ENCODE peak calls at places on chromosomes 5 and 9, in four cellular contexts. One of them, this sample, is unnamed.

GRCh38 chr9:135850737-135851136 is 56.6 kb downstream of the CAMSAP1 start:
- DNase-seq in GM12878: no peak
- DNase-seq in H1: no peak
- DNase-seq in K562: no peak
- DNase-seq in this sample: no peak

GRCh38 chr5:107979272-107979671 is 308.5 kb upstream of the EFNA5 start:
- DNase-seq in K562: no peak
- DNase-seq in H1: no peak
- DNase-seq in GM12878: no peak
- DNase-seq in this sample: no peak

GRCh38 chr5:110865400-110866094 is 126.7 kb downstream of the SLC25A46 start:
- DNase-seq in H1: peak; percentile 25
- DNase-seq in K562: peak; percentile 29
- DNase-seq in GM12878: no peak
- DNase-seq in this sample: peak; percentile 22

GRCh38 chr5:13745508-13745907 is 199.0 kb downstream of the DNAH5 start:
- DNase-seq in K562: no peak
- DNase-seq in GM12878: no peak
- DNase-seq in H1: no peak
- DNase-seq in this sample: no peak

GRCh38 chr9:110911659-110912473 is 126.4 kb downstream of the LPAR1 start:
- DNase-seq in K562: no peak
- DNase-seq in GM12878: no peak
- DNase-seq in H1: no peak
- DNase-seq in this sample: no peak

GRCh38 chr5:79200573-79201183 is 35.3 kb upstream of the JMY start:
- DNase-seq in H1: no peak
- DNase-seq in GM12878: no peak
- DNase-seq in K562: peak; percentile 22
- DNase-seq in this sample: no peak

GRCh38 chr9:19116391-19116790 is 10.9 kb downstream of the PLIN2 start:
- DNase-seq in GM12878: no peak
- DNase-seq in H1: no peak
- DNase-seq in K562: no peak
- DNase-seq in this sample: no peak

GRCh38 chr9:89802809-89803355 is 198.1 kb downstream of the GADD45G start:
- DNase-seq in K562: no peak
- DNase-seq in GM12878: no peak
- DNase-seq in H1: no peak
- DNase-seq in this sample: peak; percentile 3

GRCh38 chr9:34328500-34328982 is 527 bp downstream of the KIF24 start:
- DNase-seq in GM12878: peak; percentile 5
- DNase-seq in K562: no peak
- DNase-seq in H1: no peak
- DNase-seq in this sample: no peak

GRCh38 chr9:31700252-31701045 is 684.0 kb upstream of the ACO1 start:
- DNase-seq in K562: no peak
- DNase-seq in GM12878: no peak
- DNase-seq in H1: no peak
- DNase-seq in this sample: no peak

GRCh38 chr9:136431782-136432350 is 7.8 kb downstream of the INPP5E start:
- DNase-seq in GM12878: no peak
- DNase-seq in K562: no peak
- DNase-seq in H1: no peak
- DNase-seq in this sample: no peak

GRCh38 chr5:56535347-56535746 is 280.0 kb upstream of the MAP3K1 start:
- DNase-seq in K562: no peak
- DNase-seq in H1: no peak
- DNase-seq in GM12878: no peak
- DNase-seq in this sample: no peak

GRCh38 chr5:31809037-31809910 is 170.3 kb downstream of the PDZD2 start:
- DNase-seq in K562: peak; percentile 46
- DNase-seq in GM12878: no peak
- DNase-seq in H1: peak; percentile 49
- DNase-seq in this sample: peak; percentile 68

GRCh38 chr5:14463629-14464028 is 118.0 kb upstream of the OTULINL start:
- DNase-seq in K562: no peak
- DNase-seq in GM12878: no peak
- DNase-seq in H1: no peak
- DNase-seq in this sample: no peak

GRCh38 chr5:38650540-38651275 is 94.3 kb upstream of the LIFR start:
- DNase-seq in K562: no peak
- DNase-seq in H1: no peak
- DNase-seq in GM12878: no peak
- DNase-seq in this sample: no peak

GRCh38 chr5:74352256-74352655 is 288.3 kb downstream of the ENC1 start:
- DNase-seq in K562: no peak
- DNase-seq in GM12878: no peak
- DNase-seq in H1: no peak
- DNase-seq in this sample: no peak

GRCh38 chr9:90964101-90965020 is 162.7 kb downstream of the SYK start:
- DNase-seq in K562: peak; percentile 10
- DNase-seq in GM12878: no peak
- DNase-seq in H1: no peak
- DNase-seq in this sample: peak; percentile 10

GRCh38 chr5:112283943-112284342 is 135.1 kb downstream of the EPB41L4A start:
- DNase-seq in H1: no peak
- DNase-seq in K562: no peak
- DNase-seq in GM12878: no peak
- DNase-seq in this sample: no peak

GRCh38 chr5:9545959-9546851 is at the start of gene SEMA5A:
- DNase-seq in K562: peak; percentile 83
- DNase-seq in H1: no peak
- DNase-seq in GM12878: no peak
- DNase-seq in this sample: no peak

GRCh38 chr5:95730011-95730700 is 980 bp upstream of the RHOBTB3 start:
- DNase-seq in K562: no peak
- DNase-seq in H1: no peak
- DNase-seq in GM12878: no peak
- DNase-seq in this sample: no peak

GRCh38 chr9:136645903-136646754 is 16.6 kb upstream of the EGFL7 start:
- DNase-seq in GM12878: no peak
- DNase-seq in K562: peak; percentile 88
- DNase-seq in H1: no peak
- DNase-seq in this sample: no peak

GRCh38 chr9:128916204-128916603 is 4.6 kb upstream of the PHYHD1 start:
- DNase-seq in K562: no peak
- DNase-seq in GM12878: no peak
- DNase-seq in H1: no peak
- DNase-seq in this sample: no peak

GRCh38 chr9:93951655-93952118 is 3.5 kb downstream of the BARX1 start:
- DNase-seq in H1: no peak
- DNase-seq in K562: no peak
- DNase-seq in GM12878: no peak
- DNase-seq in this sample: no peak
- TF ChIP-seq EZH2 in H1: peak; percentile 87
- TF ChIP-seq EZH2 in K562: no peak
- TF ChIP-seq EZH2 in GM12878: peak; percentile 27
- TF ChIP-seq EZH2 in this sample: no peak

DNA sequence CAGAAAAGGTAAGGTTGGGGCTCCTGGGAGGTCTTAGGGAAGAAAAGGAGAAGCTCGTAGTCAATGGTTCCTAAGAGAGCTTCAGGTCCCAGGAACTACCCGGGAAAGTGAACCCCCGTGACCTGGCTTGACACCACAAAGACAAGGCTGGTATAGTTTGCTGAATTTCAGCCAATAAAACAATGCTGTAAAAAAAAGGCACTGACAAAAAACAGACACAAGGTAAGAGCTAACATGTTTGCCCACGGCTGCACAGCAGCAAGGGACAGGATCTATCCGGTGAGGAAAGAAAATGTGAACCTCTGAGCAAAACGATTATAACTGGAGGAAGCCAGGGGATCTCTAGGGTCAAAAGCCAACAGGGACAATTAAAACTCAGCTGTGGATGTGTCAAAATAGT is 17.1 kb downstream of the SLIT3 start:
- DNase-seq in K562: no peak
- DNase-seq in GM12878: no peak
- DNase-seq in H1: no peak
- DNase-seq in this sample: no peak
- TF ChIP-seq ZNF274 in K562: no peak
- TF ChIP-seq ZNF274 in GM12878: no peak
- TF ChIP-seq ZNF274 in H1: no peak
- TF ChIP-seq ZNF274 in this sample: no peak

GRCh38 chr9:100731038-100731556 is 153.2 kb downstream of the CAVIN4 start:
- DNase-seq in H1: no peak
- DNase-seq in GM12878: no peak
- DNase-seq in K562: no peak
- DNase-seq in this sample: no peak

GRCh38 chr9:100724932-100725331 is 147.1 kb downstream of the CAVIN4 start:
- DNase-seq in GM12878: no peak
- DNase-seq in K562: no peak
- DNase-seq in H1: no peak
- DNase-seq in this sample: no peak

GRCh38 chr9:100731557-100731956 is 153.7 kb downstream of the CAVIN4 start:
- DNase-seq in H1: no peak
- DNase-seq in GM12878: no peak
- DNase-seq in K562: no peak
- DNase-seq in this sample: no peak

GRCh38 chr9:100725376-100725775 is 147.5 kb downstream of the CAVIN4 start:
- DNase-seq in H1: no peak
- DNase-seq in GM12878: no peak
- DNase-seq in K562: no peak
- DNase-seq in this sample: no peak

DNA sequence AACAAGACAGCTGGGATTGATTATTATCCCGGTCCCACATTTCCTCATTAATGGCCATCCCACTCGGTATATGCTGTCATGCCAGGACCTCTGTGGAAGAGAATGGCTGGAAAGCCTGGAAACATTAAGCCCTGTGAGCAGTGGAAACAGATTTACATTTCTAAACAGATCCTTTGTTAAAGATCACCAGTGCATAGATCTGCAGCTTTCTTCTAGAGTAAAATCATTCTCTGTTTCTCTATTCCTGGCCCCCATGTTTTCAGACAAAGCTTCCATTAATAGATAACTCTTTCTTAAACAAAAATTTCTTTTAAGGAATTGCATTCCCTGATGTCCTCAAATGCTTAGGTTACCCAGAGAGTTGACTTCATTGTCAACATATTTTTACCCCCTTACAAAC is 152.2 kb downstream of the CAVIN4 start:
- DNase-seq in K562: no peak
- DNase-seq in H1: no peak
- DNase-seq in GM12878: no peak
- DNase-seq in this sample: no peak
- TF ChIP-seq EZH2 in K562: no peak
- TF ChIP-seq EZH2 in H1: no peak
- TF ChIP-seq EZH2 in GM12878: no peak
- TF ChIP-seq EZH2 in this sample: no peak

GRCh38 chr5:103336967-103337366 is 78.4 kb downstream of the MACIR start:
- DNase-seq in K562: no peak
- DNase-seq in GM12878: no peak
- DNase-seq in H1: no peak
- DNase-seq in this sample: no peak

GRCh38 chr5:103346162-103346748 is 87.7 kb downstream of the MACIR start:
- DNase-seq in H1: no peak
- DNase-seq in K562: no peak
- DNase-seq in GM12878: no peak
- DNase-seq in this sample: no peak

GRCh38 chr5:103340132-103340531 is 81.6 kb downstream of the MACIR start:
- DNase-seq in GM12878: no peak
- DNase-seq in H1: no peak
- DNase-seq in K562: no peak
- DNase-seq in this sample: no peak

GRCh38 chr5:103345461-103345860 is 86.9 kb downstream of the MACIR start:
- DNase-seq in K562: no peak
- DNase-seq in H1: no peak
- DNase-seq in GM12878: peak; percentile 32
- DNase-seq in this sample: no peak

GRCh38 chr5:103340717-103341397 is 82.3 kb downstream of the MACIR start:
- DNase-seq in GM12878: peak; percentile 79
- DNase-seq in H1: no peak
- DNase-seq in K562: no peak
- DNase-seq in this sample: no peak
- TF ChIP-seq ZNF274 in GM12878: no peak
- TF ChIP-seq ZNF274 in H1: no peak
- TF ChIP-seq ZNF274 in K562: no peak
- TF ChIP-seq ZNF274 in this sample: no peak